ENCODE peak calls at places on chromosome 14, in five cellular contexts. Z is right lobe of liver, A is AG04450, V is heart right ventricle, S is MG63. K is an unnamed sample.

GRCh38 chr14:81169711-81170103 is 51.1 kb downstream of the GTF2A1 start:
- DNase-seq in S (no peak), A (no peak), Z (peak; percentile 81), V (peak; percentile 71), K (peak; percentile 58)

GRCh38 chr14:34826661-34827060 is 48.5 kb downstream of the BAZ1A start:
- DNase-seq in V (no peak), A (no peak), S (no peak), Z (no peak), K (no peak)

GRCh38 chr14:64717870-64718269 is 13.6 kb downstream of the PLEKHG3 start:
- DNase-seq in V (no peak), S (peak; percentile 30), A (no peak), Z (no peak), K (no peak)

GRCh38 chr14:48575772-48576171 is 900.4 kb upstream of the MDGA2 start:
- DNase-seq in V (no peak), Z (no peak), S (no peak), A (no peak), K (no peak)

GRCh38 chr14:43765474-43765873 is 741.6 kb downstream of the FSCB start:
- DNase-seq in Z (no peak), V (no peak), A (no peak), S (no peak), K (no peak)

GRCh38 chr14:91229743-91230200 is 14.7 kb downstream of the GPR68 start:
- DNase-seq in Z (no peak), A (no peak), V (no peak), S (no peak), K (no peak)

GRCh38 chr14:67694791-67695393 is 672 bp downstream of the RDH11 start:
- DNase-seq in V (peak; percentile 14), A (peak; percentile 71), Z (peak; percentile 93), S (peak; percentile 76), K (peak; percentile 80)

GRCh38 chr14:48398675-48399282 is 723.4 kb upstream of the MDGA2 start:
- DNase-seq in A (no peak), V (no peak), S (no peak), Z (no peak), K (no peak)

GRCh38 chr14:77574446-77575125 is 41.9 kb downstream of the SPTLC2 start:
- DNase-seq in Z (no peak), V (no peak), A (peak; percentile 42), S (peak; percentile 16), K (no peak)

GRCh38 chr14:77752799-77753516 is 8.0 kb downstream of the SNW1 start:
- DNase-seq in A (no peak), Z (no peak), S (no peak), V (no peak), K (no peak)

GRCh38 chr14:35400707-35401421 is 3.7 kb downstream of the NFKBIA start:
- DNase-seq in V (no peak), A (no peak), S (no peak), Z (no peak), K (no peak)

GRCh38 chr14:105195533-105196227 is 14.6 kb upstream of the NUDT14 start:
- DNase-seq in A (no peak), Z (no peak), V (no peak), S (no peak), K (no peak)
- H3K27me3 ChIP-seq in A (peaks cover 16% of the 10 kb centered on the region), Z (peaks cover 7% of the 10 kb centered on the region), V (peaks cover 55% of the 10 kb centered on the region), S (no peaks in the 10 kb centered on the region), K (peaks cover 97% of the 10 kb centered on the region)

GRCh38 chr14:33065634-33066033 is 127.0 kb downstream of the NPAS3 start:
- DNase-seq in V (no peak), S (no peak), A (no peak), Z (no peak), K (no peak)

GRCh38 chr14:33063521-33063920 is 124.8 kb downstream of the NPAS3 start:
- DNase-seq in A (no peak), S (no peak), Z (no peak), V (no peak), K (no peak)

GRCh38 chr14:33062881-33063280 is 124.2 kb downstream of the NPAS3 start:
- DNase-seq in Z (no peak), V (no peak), S (no peak), A (no peak), K (no peak)

GRCh38 chr14:33062476-33062875 is 123.8 kb downstream of the NPAS3 start:
- DNase-seq in S (no peak), A (no peak), Z (no peak), V (no peak), K (no peak)

DNA sequence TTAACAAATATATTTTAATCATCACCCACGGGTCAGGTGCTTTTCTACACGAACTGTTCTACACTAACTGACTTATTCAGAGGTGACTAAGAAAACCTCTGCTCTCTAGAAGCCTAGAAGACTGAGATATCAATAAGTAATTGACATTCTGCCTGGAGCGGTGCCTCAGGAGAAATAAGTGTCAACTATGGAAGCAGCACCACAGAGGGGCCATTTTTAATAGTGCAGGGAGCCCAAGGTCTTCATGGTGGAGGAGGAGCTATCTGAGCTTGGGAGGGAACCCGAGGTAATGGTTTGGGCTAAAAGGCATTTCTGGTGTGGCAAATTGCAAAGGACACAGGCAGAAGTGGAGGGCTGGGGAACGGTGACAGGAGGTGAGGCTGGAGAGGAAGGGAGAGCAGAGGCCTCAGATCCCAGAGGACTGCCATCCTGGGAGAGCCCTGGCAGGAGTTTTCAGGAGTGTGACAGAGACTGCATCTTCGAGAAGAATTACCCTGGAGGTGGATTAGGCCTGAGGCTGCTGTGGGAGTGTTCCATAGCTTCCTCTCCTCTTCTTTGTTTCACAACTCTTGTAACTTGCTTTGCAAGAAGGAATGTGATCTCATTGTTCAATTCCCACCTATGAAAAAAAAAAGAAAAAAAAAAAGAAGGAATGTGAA is 123.1 kb downstream of the NPAS3 start:
- DNase-seq in A (no peak), V (no peak), Z (no peak), S (no peak), K (no peak)
- H3K27me3 ChIP-seq in A (no peaks in the 10 kb centered on the region), V (no peaks in the 10 kb centered on the region), Z (no peaks in the 10 kb centered on the region), S (no peaks in the 10 kb centered on the region), K (no peaks in the 10 kb centered on the region)

DNA sequence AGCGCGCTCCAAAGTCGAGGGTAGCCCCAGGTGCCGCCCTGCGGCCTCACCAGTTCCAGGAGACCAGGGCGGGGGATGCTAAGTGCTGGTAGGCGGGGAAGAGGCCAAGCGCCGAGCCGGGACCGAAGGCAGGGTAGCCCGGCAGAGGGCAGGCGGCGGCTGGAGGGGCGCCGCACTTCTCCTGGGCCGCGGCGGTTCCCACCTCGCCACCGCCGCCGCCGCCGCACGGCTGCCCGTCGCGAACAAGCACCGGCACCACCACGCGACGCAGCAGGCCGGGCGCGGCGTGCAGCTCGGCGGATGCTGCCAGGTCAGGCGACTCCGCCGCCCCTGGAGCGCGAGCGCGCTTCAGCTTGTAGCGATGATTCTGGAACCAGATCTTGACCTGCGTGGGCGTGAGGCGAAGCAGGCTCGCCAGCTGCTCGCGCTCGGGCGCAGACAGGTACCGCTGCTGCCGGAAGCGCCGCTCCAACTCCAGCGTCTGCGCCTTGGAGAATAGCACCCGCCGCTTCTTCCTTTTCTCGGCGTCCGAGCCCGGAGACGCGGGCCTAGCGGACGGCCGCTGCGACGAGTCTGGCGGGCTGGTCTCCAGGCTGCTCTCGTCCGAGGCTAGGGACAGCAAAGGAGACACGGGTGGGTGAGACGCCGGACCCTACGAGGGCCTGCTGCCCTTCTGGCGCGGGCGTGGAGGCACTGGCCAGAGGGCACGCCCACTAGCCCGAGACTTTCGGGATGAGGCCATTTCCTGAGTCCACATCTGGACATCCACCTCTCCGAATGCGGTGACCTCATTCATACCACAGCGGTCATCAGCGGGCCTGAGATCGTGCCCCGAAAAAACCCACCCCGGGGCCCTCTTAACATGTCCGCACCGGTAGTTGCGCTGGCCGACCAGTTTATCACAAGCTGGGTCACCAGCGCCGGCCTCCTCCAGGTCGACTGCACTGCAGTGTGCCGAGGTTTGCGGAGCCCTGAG is 1.3 kb downstream of the NKX2-8 start:
- DNase-seq in S (peak; percentile 54), A (no peak), Z (no peak), V (no peak), K (no peak)
- H3K27me3 ChIP-seq in S (no peaks in the 10 kb centered on the region), A (peaks cover 69% of the 10 kb centered on the region), Z (peaks cover 15% of the 10 kb centered on the region), V (peaks cover 97% of the 10 kb centered on the region), K (peaks cover 100% of the 10 kb centered on the region)

GRCh38 chr14:71684323-71684722 is 247.9 kb upstream of the RGS6 start:
- DNase-seq in V (no peak), S (no peak), A (no peak), Z (no peak), K (no peak)

GRCh38 chr14:71675126-71675901 is 256.9 kb upstream of the RGS6 start:
- DNase-seq in S (no peak), A (no peak), Z (no peak), V (no peak), K (no peak)

GRCh38 chr14:71682337-71682736 is 249.9 kb upstream of the RGS6 start:
- DNase-seq in Z (no peak), A (no peak), S (no peak), V (no peak), K (no peak)

GRCh38 chr14:71675902-71676291 is 256.3 kb upstream of the RGS6 start:
- DNase-seq in Z (no peak), V (no peak), S (no peak), A (no peak), K (no peak)

DNA sequence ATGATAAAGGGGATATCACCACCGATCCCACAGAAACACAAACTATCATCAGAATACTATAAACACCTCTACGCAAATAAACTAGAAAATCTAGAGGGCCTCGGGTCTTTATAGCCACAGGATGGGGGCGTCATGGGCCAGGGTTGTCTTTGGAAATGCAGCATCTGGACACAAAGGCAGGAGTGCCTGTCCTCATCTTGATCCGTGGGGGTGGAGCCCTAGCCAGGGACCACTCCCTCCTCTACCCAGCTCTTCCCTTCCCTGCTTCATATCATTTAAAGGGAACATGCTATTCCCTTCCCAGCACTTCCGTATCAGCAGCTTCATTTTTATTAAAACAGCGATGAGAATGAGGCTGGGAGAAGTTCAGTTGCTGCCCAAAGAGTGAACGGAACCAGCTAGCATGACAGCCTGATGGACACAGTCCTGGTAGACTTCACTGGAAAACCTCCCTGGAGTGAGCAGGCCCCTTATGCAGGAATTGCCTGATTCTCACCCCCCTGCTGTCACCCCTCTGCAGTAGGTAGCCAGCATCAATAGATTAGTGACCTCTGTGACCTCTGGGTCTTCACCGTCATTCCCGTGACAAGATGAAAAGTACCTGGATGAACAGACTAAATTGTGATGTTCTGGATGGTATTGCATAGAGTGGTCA is 251.4 kb upstream of the RGS6 start:
- DNase-seq in V (no peak), S (no peak), Z (no peak), A (no peak), K (no peak)
- H3K27me3 ChIP-seq in V (no peaks in the 10 kb centered on the region), S (no peaks in the 10 kb centered on the region), Z (no peaks in the 10 kb centered on the region), A (no peaks in the 10 kb centered on the region), K (no peaks in the 10 kb centered on the region)

K was measured in stomach.